ENCODE peak calls at places on chromosomes 4 and X, in seven cellular contexts. G is K562, Z is SK-N-SH, X is HepG2, U is HCT116, Y is H1, D is GM12878. Q is an unnamed sample.

GRCh38 chr4:176753049-176753448 is 39.7 kb downstream of the VEGFC start:
- DNase-seq in G (no peak), Z (no peak), X (no peak), U (no peak), Y (no peak), D (no peak), Q (no peak)

GRCh38 chr4:187188118-187188517 is 464.5 kb upstream of the FAT1 start:
- DNase-seq in G (no peak), Z (no peak), X (no peak), U (no peak), Y (no peak), D (no peak), Q (no peak)

GRCh38 chr4:106766519-106766918 is 269.6 kb downstream of the DKK2 start:
- DNase-seq in G (no peak), Z (no peak), X (no peak), U (no peak), Y (no peak), D (no peak), Q (no peak)

GRCh38 chr4:92968556-92968955 is 664.8 kb downstream of the GRID2 start:
- DNase-seq in G (no peak), Z (no peak), X (no peak), U (no peak), Y (no peak), D (no peak), Q (no peak)

GRCh38 chr4:19462117-19462516 is 789.6 kb upstream of the SLIT2 start:
- DNase-seq in G (no peak), Z (no peak), X (no peak), U (no peak), Y (no peak), D (no peak), Q (no peak)

GRCh38 chrX:72114306-72114705 is 17.4 kb downstream of the RTL5 start:
- DNase-seq in G (no peak), Z (no peak), X (no peak), U (no peak), Y (no peak), D (no peak), Q (no peak)

GRCh38 chr4:48680848-48681568 is 99.1 kb downstream of the FRYL start:
- DNase-seq in G (peak; percentile 48), Z (no peak), X (no peak), U (no peak), Y (no peak), D (no peak), Q (no peak)

GRCh38 chr4:71456841-71457240 is 118.0 kb downstream of the SLC4A4 start:
- DNase-seq in G (no peak), Z (no peak), X (peak; percentile 44), U (no peak), Y (no peak), D (no peak), Q (peak; percentile 4)

GRCh38 chr4:105598787-105599186 is 46.4 kb downstream of the ARHGEF38 start:
- DNase-seq in G (no peak), Z (no peak), X (no peak), U (no peak), Y (no peak), D (no peak), Q (no peak)

GRCh38 chr4:8232748-8233147 is 33.7 kb downstream of the SH3TC1 start:
- DNase-seq in G (no peak), Z (no peak), X (no peak), U (no peak), Y (no peak), D (no peak), Q (no peak)

GRCh38 chr4:5378002-5378401 is 326.7 kb downstream of the STK32B start:
- DNase-seq in G (peak; percentile 49), Z (no peak), X (peak; percentile 34), U (peak; percentile 13), Y (no peak), D (no peak), Q (no peak)

GRCh38 chr4:40314951-40315350 is 20.2 kb upstream of the CHRNA9 start:
- DNase-seq in G (no peak), Z (no peak), X (no peak), U (no peak), Y (no peak), D (no peak), Q (no peak)

GRCh38 chr4:142130636-142131035 is 494.3 kb downstream of the IL15 start:
- DNase-seq in G (no peak), Z (no peak), X (no peak), U (no peak), Y (no peak), D (no peak), Q (peak; percentile 3)

GRCh38 chr4:155659168-155659567 is 7.5 kb upstream of the GUCY1A1 start:
- DNase-seq in G (no peak), Z (no peak), X (no peak), U (no peak), Y (no peak), D (no peak), Q (no peak)

GRCh38 chr4:2089222-2089621 is 30.1 kb downstream of the NAT8L start:
- DNase-seq in G (no peak), Z (no peak), X (no peak), U (no peak), Y (no peak), D (no peak), Q (no peak)

GRCh38 chr4:2084316-2084715 is 25.2 kb downstream of the NAT8L start:
- DNase-seq in G (no peak), Z (no peak), X (no peak), U (no peak), Y (no peak), D (no peak), Q (no peak)

GRCh38 chr4:2085496-2085901 is 26.4 kb downstream of the NAT8L start:
- DNase-seq in G (no peak), Z (no peak), X (no peak), U (no peak), Y (no peak), D (no peak), Q (no peak)

GRCh38 chr4:2083826-2084160 is 24.7 kb downstream of the NAT8L start:
- DNase-seq in G (no peak), Z (no peak), X (no peak), U (no peak), Y (no peak), D (no peak), Q (no peak)

GRCh38 chr4:2087170-2087569 is 28.0 kb downstream of the NAT8L start:
- DNase-seq in G (no peak), Z (no peak), X (peak; percentile 46), U (no peak), Y (no peak), D (no peak), Q (peak; percentile 16)
- TF ChIP-seq JUND in G (no peak), Z (no peak), X (no peak), U (no peak), Y (no peak), D (no peak), Q (no peak)

DNA sequence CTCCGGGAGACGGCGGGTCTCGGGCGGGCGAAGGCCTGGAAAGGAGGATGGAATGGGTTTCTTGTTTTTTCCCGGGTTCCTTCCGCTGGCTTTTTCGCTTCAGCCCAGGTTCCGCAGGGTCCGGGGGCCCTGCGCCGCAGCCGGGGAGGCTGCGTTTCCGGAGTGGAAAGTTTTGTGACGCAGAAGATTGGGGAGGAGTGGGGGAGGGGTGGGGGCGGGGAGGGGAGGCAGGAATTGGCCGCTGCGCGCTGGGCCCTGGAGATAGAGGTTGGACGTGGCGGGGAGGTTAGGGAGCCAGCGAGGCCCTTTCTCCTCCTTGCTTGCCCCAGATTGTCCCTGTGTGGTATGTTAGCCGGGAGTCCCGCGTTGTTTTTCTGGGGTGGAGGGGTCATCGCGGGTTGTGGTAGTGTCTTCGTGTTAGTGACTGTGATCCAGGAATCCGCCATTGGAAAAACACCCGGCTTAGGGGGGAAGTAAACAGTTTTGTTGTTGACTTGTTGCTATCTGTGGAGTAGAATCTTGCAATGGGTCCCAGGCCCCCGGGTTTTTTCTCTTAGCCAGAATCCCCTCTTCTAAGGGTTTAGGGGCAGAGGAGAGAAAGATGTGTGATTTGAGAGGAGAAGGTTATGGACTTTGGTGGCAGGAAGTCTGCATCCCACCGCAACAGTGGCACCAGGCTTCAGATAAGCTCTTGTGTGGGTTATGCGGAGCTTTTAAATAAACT is 1.1 kb downstream of the DDX3X start:
- DNase-seq in G (peak; percentile 41), Z (peak; percentile 68), X (no peak), U (no peak), Y (no peak), D (no peak), Q (peak; percentile 57)
- TF ChIP-seq JUND in G (no peak), Z (no peak), X (no peak), U (no peak), Y (no peak), D (no peak), Q (no peak)

DNA sequence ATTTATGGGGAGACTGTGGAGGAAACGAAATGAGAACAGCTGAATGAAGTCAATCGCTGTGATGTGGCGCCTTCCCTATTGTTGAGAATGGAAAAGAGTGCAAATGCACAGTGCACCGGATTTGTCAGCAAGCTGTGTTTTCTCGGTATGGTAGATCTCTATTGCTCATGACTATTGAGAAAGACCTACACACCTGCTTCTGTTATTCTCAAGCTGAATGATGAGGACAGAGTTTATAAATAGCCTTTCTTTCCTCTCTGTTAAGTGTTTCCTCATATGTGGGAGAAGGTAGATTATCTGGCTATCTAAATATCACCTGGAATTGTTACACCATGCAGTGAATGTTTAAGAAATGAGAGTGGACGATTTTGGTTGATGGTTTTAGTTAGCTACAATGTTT is 650.7 kb downstream of the IL1RAPL1 start:
- DNase-seq in G (no peak), Z (no peak), X (no peak), U (no peak), Y (no peak), D (no peak), Q (no peak)
- TF ChIP-seq JUND in G (no peak), Z (no peak), X (no peak), U (no peak), Y (no peak), D (no peak), Q (no peak)

GRCh38 chr4:62644372-62644771 is 1444.2 kb downstream of the ADGRL3 start:
- DNase-seq in G (no peak), Z (no peak), X (peak; percentile 15), U (no peak), Y (no peak), D (no peak), Q (peak; percentile 53)
- TF ChIP-seq JUND in G (no peak), Z (no peak), X (no peak), U (no peak), Y (peak; percentile 34), D (no peak), Q (no peak)